ENCODE peak calls at places on chromosomes 4 and X, in ten cellular contexts. Y is substantia nigra; H is activated naive CD4-positive, alpha-beta T cell; L is cardiac fibroblast; X is HT-29; Z is natural killer cell treated with Interleukin-12 subunit alpha and Interleukin-12 subunit beta and Interleukin-15 and Interleukin-18, amount 100 ng/mL, for 72 hours; F is T1000; M is T follicular helper cell; E is DMS153; O is activated CD4-positive, alpha-beta T cell treated with anti-CD3 and anti-CD28 coated beads, Interleukin-2, amount 10 ng/mL, durations not matched to agents 7 days and 5 days. R is an unnamed sample.

GRCh38 chrX:101429934-101430333 is 21.9 kb downstream of the HNRNPH2 start:
- DNase-seq in O (no peak), L (no peak), Y (no peak), M (no peak), H (no peak), F (no peak), X (no peak), Z (no peak), E (no peak), R (no peak)

GRCh38 chr4:101813604-101814003 is 23.1 kb downstream of the BANK1 start:
- DNase-seq in Z (no peak), O (no peak), Y (no peak), L (no peak), H (no peak), E (no peak), M (no peak), X (no peak), F (no peak), R (no peak)

GRCh38 chr4:10201356-10202223 is 85.0 kb upstream of the WDR1 start:
- DNase-seq in F (no peak), Z (no peak), L (no peak), E (no peak), Y (no peak), O (no peak), M (no peak), H (no peak), X (no peak), R (no peak)

GRCh38 chr4:89254847-89255246 is 52.8 kb downstream of the GPRIN3 start:
- DNase-seq in E (no peak), M (peak), X (peak), L (peak), Y (no peak), F (no peak), H (no peak), Z (peak), O (peak), R (peak)

GRCh38 chr4:114015444-114015899 is 36.0 kb upstream of the ARSJ start:
- DNase-seq in Z (no peak), E (peak), M (no peak), O (no peak), Y (no peak), L (peak), X (peak), F (peak), H (no peak), R (no peak)

GRCh38 chr4:153440475-153440874 is 25.7 kb upstream of the TMEM131L start:
- DNase-seq in F (no peak), M (no peak), E (no peak), H (no peak), L (no peak), O (no peak), Z (no peak), Y (no peak), X (no peak), R (no peak)

GRCh38 chr4:186701273-186701672 is 22.4 kb downstream of the FAT1 start:
- DNase-seq in H (no peak), Z (no peak), O (no peak), Y (no peak), X (no peak), M (no peak), L (peak), E (peak), F (no peak), R (no peak)

GRCh38 chr4:32161382-32161781 is 1441.2 kb downstream of the PCDH7 start:
- DNase-seq in Z (no peak), E (no peak), X (no peak), H (no peak), L (peak), O (no peak), M (no peak), F (no peak), Y (no peak), R (no peak)

GRCh38 chrX:71217298-71217697 is 5.7 kb upstream of the GJB1 start:
- DNase-seq in X (no peak), Y (no peak), L (no peak), F (no peak), O (no peak), M (no peak), E (no peak), H (no peak), Z (no peak), R (no peak)

GRCh38 chr4:75723117-75723801 is 1.1 kb upstream of the USO1 start:
- DNase-seq in Z (no peak), X (no peak), L (peak), O (no peak), M (no peak), F (no peak), E (no peak), H (no peak), Y (no peak), R (no peak)

GRCh38 chr4:173014113-173014558 is 154.5 kb upstream of the GALNT7 start:
- DNase-seq in X (no peak), E (no peak), F (no peak), M (no peak), Z (no peak), Y (no peak), O (no peak), H (no peak), L (peak), R (no peak)